ENCODE peak calls at places on chromosomes 5 and 9, in eight cellular contexts. U is kidney epithelial cell, M is mammary epithelial cell, Y is ovary, T is WERI-Rb-1, Z is testis, O is A673, X is GM23248. C is an unnamed sample. For H3K36me3 and H3K27me3, the result is how much of the 10 kb centered on the place peaks cover.

GRCh38 chr5:1930880-1931589 is 48.3 kb upstream of the IRX4 start:
- DNase-seq in U (no peak), M (peak), Y (peak), T (no peak), Z (peak), O (no peak), X (peak), C (peak)

GRCh38 chr5:67287795-67288194 is 91.2 kb upstream of the CD180 start:
- DNase-seq in U (no peak), M (no peak), Y (no peak), T (no peak), Z (no peak), O (peak), X (peak), C (no peak)

GRCh38 chr5:22591461-22591860 is 261.7 kb downstream of the CDH12 start:
- DNase-seq in U (no peak), M (no peak), Y (no peak), T (no peak), Z (no peak), O (no peak), X (no peak), C (no peak)

GRCh38 chr5:56012281-56012963 is 17.7 kb upstream of the IL6ST start:
- DNase-seq in U (no peak), M (peak), Y (no peak), T (no peak), Z (no peak), O (no peak), X (peak), C (no peak)

GRCh38 chr9:82363666-82364065 is 375.1 kb downstream of the SPATA31D1 start:
- DNase-seq in U (no peak), M (no peak), Y (no peak), T (no peak), Z (no peak), O (no peak), X (no peak), C (no peak)

GRCh38 chr5:127595484-127596368 is 53.2 kb upstream of the CTXN3 start:
- DNase-seq in U (no peak), M (no peak), Y (no peak), T (peak), Z (no peak), O (no peak), X (no peak), C (no peak)

GRCh38 chr9:73132034-73132776 is 19.5 kb upstream of the ANXA1 start:
- DNase-seq in U (no peak), M (peak), Y (peak), T (no peak), Z (peak), O (peak), X (peak), C (peak)

GRCh38 chr9:85478847-85479246 is 262.9 kb downstream of the AGTPBP1 start:
- DNase-seq in U (no peak), M (no peak), Y (no peak), T (no peak), Z (no peak), O (no peak), X (no peak), C (no peak)

GRCh38 chr5:55923177-55923872 is 71.4 kb downstream of the IL6ST start:
- DNase-seq in U (no peak), M (no peak), Y (no peak), T (no peak), Z (no peak), O (peak), X (peak), C (peak)

GRCh38 chr5:154368041-154368800 is 77.6 kb upstream of the SAP30L start:
- DNase-seq in U (peak), M (peak), Y (no peak), T (no peak), Z (peak), O (peak), X (peak), C (peak)

GRCh38 chr5:43065384-43066230 is 25.5 kb upstream of the ANXA2R start:
- DNase-seq in U (no peak), M (peak), Y (peak), T (peak), Z (peak), O (peak), X (peak), C (no peak)

GRCh38 chr9:136576269-136576626 is 30.4 kb upstream of the NOTCH1 start:
- DNase-seq in U (peak), M (peak), Y (no peak), T (no peak), Z (no peak), O (no peak), X (peak), C (no peak)

GRCh38 chr5:123785160-123786001 is 273.4 kb downstream of the CSNK1G3 start:
- DNase-seq in U (peak), M (peak), Y (no peak), T (no peak), Z (no peak), O (peak), X (peak), C (no peak)

GRCh38 chr5:135332519-135333150 is 66.4 kb downstream of the MACROH2A1 start:
- DNase-seq in U (no peak), M (peak), Y (no peak), T (no peak), Z (no peak), O (peak), X (peak), C (peak)

GRCh38 chr5:67292201-67292940 is 95.8 kb upstream of the CD180 start:
- DNase-seq in U (no peak), M (no peak), Y (no peak), T (no peak), Z (no peak), O (no peak), X (no peak), C (no peak)

GRCh38 chr5:157311595-157311994 is 45.7 kb downstream of the CYFIP2 start:
- DNase-seq in U (no peak), M (no peak), Y (no peak), T (no peak), Z (no peak), O (no peak), X (no peak), C (no peak)

GRCh38 chr9:16092142-16092541 is 539.3 kb downstream of the CCDC171 start:
- DNase-seq in U (no peak), M (no peak), Y (no peak), T (no peak), Z (no peak), O (no peak), X (no peak), C (no peak)

GRCh38 chr9:77291714-77292113 is 114.4 kb downstream of the VPS13A start:
- DNase-seq in U (no peak), M (peak), Y (no peak), T (peak), Z (no peak), O (peak), X (peak), C (peak)

GRCh38 chr9:35811364-35812024 is 568 bp downstream of the SPAG8 start:
- DNase-seq in U (no peak), M (no peak), Y (peak), T (no peak), Z (no peak), O (no peak), X (peak), C (no peak)

GRCh38 chr5:41508186-41508585 is 2.2 kb downstream of the PLCXD3 start:
- DNase-seq in U (no peak), M (peak), Y (no peak), T (no peak), Z (no peak), O (no peak), X (peak), C (no peak)

GRCh38 chr5:104628906-104629305 is 1066.3 kb upstream of the NUDT12 start:
- DNase-seq in U (no peak), M (no peak), Y (no peak), T (no peak), Z (no peak), O (peak), X (no peak), C (no peak)

GRCh38 chr5:88684136-88684500 is 198.9 kb downstream of the MEF2C start:
- DNase-seq in U (no peak), M (no peak), Y (no peak), T (no peak), Z (no peak), O (no peak), X (no peak), C (no peak)

GRCh38 chr5:90547072-90547536 is 11.5 kb upstream of the ADGRV1 start:
- DNase-seq in U (no peak), M (no peak), Y (no peak), T (no peak), Z (no peak), O (peak), X (no peak), C (no peak)

GRCh38 chr9:134205636-134206316 is 41.4 kb upstream of the RNU6ATAC start:
- DNase-seq in U (no peak), M (no peak), Y (peak), T (no peak), Z (no peak), O (peak), X (peak), C (peak)

GRCh38 chr5:167785896-167786295 is 505.5 kb upstream of the WWC1 start:
- DNase-seq in U (no peak), M (no peak), Y (no peak), T (no peak), Z (no peak), O (no peak), X (peak), C (no peak)
- H3K36me3 ChIP-seq in U (under half), M (under half), Y (under half), T (under half), Z (under half), O (under half), X (under half), C (under half)

GRCh38 chr5:109309326-109310063 is 100.3 kb downstream of the PJA2 start:
- DNase-seq in U (no peak), M (no peak), Y (no peak), T (no peak), Z (no peak), O (no peak), X (no peak), C (no peak)
- H3K27me3 ChIP-seq in U (under half), M (under half), Y (under half), T (under half), Z (under half), O (under half), X (under half), C (under half)

DNA sequence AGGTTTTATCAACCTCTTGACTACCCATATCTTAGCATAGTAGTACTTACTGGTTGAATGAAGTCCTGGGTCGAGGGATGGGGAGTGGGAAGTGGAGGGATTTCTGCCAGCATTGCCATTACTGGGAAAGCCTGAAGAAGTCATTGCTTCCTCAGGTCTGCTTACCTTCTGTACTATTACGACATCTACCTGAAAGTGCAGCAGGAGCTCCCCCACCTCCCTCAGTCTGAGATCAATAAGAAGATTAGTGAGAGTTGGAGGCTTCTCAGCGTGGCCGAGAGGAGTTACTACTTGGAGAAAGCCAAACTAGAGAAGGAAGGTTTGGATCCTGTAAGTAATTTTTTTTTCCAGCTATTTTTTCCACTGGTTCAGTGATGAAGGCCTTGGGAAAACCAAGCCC is 5.8 kb downstream of the HMGXB3 start:
- DNase-seq in U (no peak), M (no peak), Y (no peak), T (peak), Z (no peak), O (no peak), X (no peak), C (no peak)
- H3K36me3 ChIP-seq in U (under half), M (under half), Y (under half), T (half or more), Z (under half), O (half or more), X (under half), C (under half)

DNA sequence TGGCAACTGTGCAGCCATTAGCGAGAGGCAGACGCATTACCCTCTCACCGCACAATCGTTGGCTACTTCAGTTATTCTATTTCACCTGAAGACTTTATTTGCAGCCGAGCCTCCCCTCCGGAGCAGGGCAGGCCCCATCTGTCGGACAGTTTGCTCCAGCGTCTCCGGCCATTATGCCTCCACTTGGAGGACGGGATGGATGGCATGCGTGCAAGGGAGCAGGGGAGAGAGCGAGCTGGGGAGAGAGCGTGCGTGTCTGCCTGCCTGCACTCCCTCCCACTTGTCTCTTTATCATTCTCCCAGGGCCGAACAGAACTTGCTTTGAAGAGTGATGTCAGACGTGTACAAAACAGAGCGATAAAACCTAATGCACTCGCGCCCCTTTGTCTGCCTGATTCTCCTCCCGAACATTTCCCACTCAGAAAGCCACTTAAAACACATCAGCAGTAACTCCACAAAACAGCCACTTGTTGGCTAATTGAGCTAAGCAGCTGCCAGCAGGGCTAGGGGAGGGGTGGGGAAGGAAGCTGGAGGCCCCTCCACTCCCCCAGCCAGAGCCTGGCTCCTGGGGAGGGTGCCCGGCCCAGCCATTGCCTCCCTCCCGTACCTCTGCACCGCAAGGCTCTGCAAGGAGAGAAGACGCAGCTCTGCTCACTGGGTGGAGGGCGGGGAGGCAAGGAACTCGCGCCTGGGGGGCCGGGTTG is 43.4 kb upstream of the FUBP3 start:
- DNase-seq in U (no peak), M (no peak), Y (peak), T (no peak), Z (peak), O (peak), X (peak), C (peak)
- H3K27me3 ChIP-seq in U (under half), M (under half), Y (under half), T (under half), Z (under half), O (half or more), X (under half), C (under half)

DNA sequence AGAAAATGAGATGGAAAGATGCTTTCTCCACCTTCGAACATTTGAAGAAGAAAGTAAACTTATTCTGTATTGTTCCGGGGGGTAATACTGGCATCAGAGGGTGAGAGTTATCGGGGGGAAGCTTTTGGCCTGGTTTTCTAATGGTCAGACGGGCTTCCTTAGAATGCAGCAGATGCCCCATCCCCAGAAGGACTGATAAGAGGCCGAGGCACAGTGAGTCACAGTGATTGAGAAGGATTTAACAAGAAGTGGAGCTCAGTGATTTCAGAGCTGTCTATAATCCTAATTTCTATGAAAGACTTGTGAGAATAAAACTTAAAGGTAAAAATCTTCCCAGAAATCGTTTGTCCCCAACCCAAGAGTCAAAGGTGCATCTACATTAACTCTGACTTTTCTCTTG is 123.9 kb downstream of the DOCK8 start:
- DNase-seq in U (no peak), M (no peak), Y (no peak), T (peak), Z (no peak), O (no peak), X (no peak), C (no peak)
- H3K36me3 ChIP-seq in U (under half), M (under half), Y (under half), T (under half), Z (under half), O (under half), X (under half), C (under half)

GRCh38 chr9:70441622-70442021 is 27.2 kb upstream of the KLF9 start:
- DNase-seq in U (no peak), M (no peak), Y (no peak), T (no peak), Z (no peak), O (no peak), X (no peak), C (no peak)

GRCh38 chr9:70448904-70449303 is 34.4 kb upstream of the KLF9 start:
- DNase-seq in U (no peak), M (no peak), Y (no peak), T (no peak), Z (no peak), O (no peak), X (no peak), C (no peak)

GRCh38 chr9:70449461-70449860 is 35.0 kb upstream of the KLF9 start:
- DNase-seq in U (no peak), M (no peak), Y (no peak), T (no peak), Z (no peak), O (no peak), X (no peak), C (no peak)

GRCh38 chr9:70442328-70442848 is 27.9 kb upstream of the KLF9 start:
- DNase-seq in U (no peak), M (no peak), Y (no peak), T (no peak), Z (no peak), O (no peak), X (no peak), C (no peak)

GRCh38 chr9:70444904-70445303 is 30.4 kb upstream of the KLF9 start:
- DNase-seq in U (no peak), M (no peak), Y (no peak), T (no peak), Z (no peak), O (no peak), X (peak), C (no peak)
- H3K27me3 ChIP-seq in U (under half), M (under half), Y (under half), T (under half), Z (under half), O (under half), X (under half), C (under half)

DNA sequence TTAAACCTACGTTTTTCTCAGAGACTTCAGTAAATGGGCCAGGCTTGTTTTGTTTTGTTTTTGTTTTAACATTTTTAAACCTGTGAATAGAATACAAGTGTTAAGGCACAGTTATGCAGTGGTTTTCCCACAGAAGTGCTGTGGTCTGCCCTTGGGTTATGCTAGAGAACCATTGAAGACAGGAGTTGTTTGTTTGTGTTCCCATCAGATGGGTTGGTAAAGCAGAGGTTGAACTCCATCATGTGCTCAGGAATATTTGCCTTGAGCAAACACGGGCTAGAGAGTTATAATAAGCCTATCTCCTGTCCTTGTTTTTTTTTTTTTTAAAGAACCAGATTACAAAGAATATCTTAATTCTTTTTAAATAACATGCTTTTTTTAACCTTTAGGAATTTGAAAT is 28.5 kb downstream of the RHOBTB3 start:
- DNase-seq in U (peak), M (no peak), Y (no peak), T (no peak), Z (no peak), O (no peak), X (peak), C (no peak)
- H3K36me3 ChIP-seq in U (under half), M (under half), Y (under half), T (under half), Z (under half), O (under half), X (under half), C (under half)